ENCODE peak calls at places on chromosomes 11 and 22, in nine cellular contexts. X is sigmoid colon; J is heart left ventricle; R is OCI-LY7; W is CD8-positive, alpha-beta memory T cell; F is astrocyte; C is cardiac muscle cell; Q is body of pancreas; Z is fibroblast of lung. E is an unnamed sample.

GRCh38 chr22:22527312-22527711 is 7.2 kb upstream of the ZNF280A start:
- DNase-seq in W (no peak), J (no peak), Z (no peak), R (no peak), X (no peak), Q (no peak), F (no peak), C (no peak), E (no peak)

GRCh38 chr22:44278234-44279058 is 34.3 kb downstream of the SHISAL1 start:
- DNase-seq in X (no peak), F (no peak), W (no peak), R (no peak), J (no peak), Q (no peak), Z (no peak), C (no peak), E (no peak)

GRCh38 chr11:112961751-112962747 is 829 bp downstream of the NCAM1 start:
- DNase-seq in W (peak; percentile 7), X (no peak), F (no peak), R (no peak), C (peak; percentile 8), Z (peak; percentile 7), J (peak; percentile 48), Q (no peak), E (peak; percentile 45)

GRCh38 chr11:69594481-69594880 is 46.5 kb upstream of the CCND1 start:
- DNase-seq in W (no peak), J (no peak), X (no peak), Q (no peak), Z (no peak), F (no peak), R (no peak), C (no peak), E (no peak)

GRCh38 chr11:127454856-127455255 is 454.3 kb upstream of the KIRREL3 start:
- DNase-seq in X (no peak), Q (no peak), W (no peak), F (no peak), R (no peak), Z (no peak), J (no peak), C (no peak), E (no peak)

GRCh38 chr11:132561937-132562336 is 970.4 kb downstream of the OPCML start:
- DNase-seq in X (no peak), Q (no peak), C (no peak), W (no peak), J (no peak), F (no peak), Z (no peak), R (no peak), E (no peak)

GRCh38 chr11:119222308-119222707 is 16.2 kb downstream of the CBL start:
- DNase-seq in X (no peak), W (no peak), J (no peak), Z (peak; percentile 86), C (peak; percentile 58), Q (no peak), F (peak; percentile 44), R (no peak), E (peak; percentile 27)

GRCh38 chr11:20157768-20158167 is 2.5 kb downstream of the DBX1 start:
- DNase-seq in C (no peak), Q (no peak), X (no peak), W (no peak), F (no peak), J (no peak), Z (no peak), R (no peak), E (no peak)

GRCh38 chr11:123426766-123427165 is 3.3 kb upstream of the GRAMD1B start:
- DNase-seq in C (no peak), Q (no peak), R (no peak), J (no peak), Z (no peak), F (no peak), W (no peak), X (no peak), E (peak; percentile 39)

DNA sequence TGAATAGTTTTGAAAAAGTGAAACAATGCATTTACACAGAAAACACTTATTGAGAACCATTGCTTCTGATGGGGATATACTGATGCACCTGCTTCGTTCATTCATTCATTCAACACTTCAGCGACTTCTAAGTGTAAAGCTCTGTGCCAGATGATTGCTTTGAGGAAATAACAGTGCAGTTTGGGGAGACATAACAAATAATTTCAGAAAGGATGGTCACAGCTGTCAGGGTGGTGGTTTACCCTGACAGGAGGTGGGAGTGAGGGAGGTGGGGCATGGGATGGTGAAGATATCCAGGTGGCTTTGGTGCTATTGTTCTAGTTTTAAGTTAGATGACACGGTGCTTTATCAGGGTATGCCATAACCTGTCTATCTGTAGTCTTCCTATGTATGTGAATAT is 344.1 kb downstream of the LARGE1 start:
- DNase-seq in Z (no peak), C (no peak), W (no peak), F (no peak), J (no peak), R (peak; percentile 75), X (no peak), Q (no peak), E (no peak)
- H3K4me3 ChIP-seq in Z (no peak overlapping the region), C (no peak overlapping the region), W (no peak overlapping the region), F (no peak overlapping the region), J (no peak overlapping the region), R (no peak overlapping the region), X (no peak overlapping the region), Q (no peak overlapping the region), E (no peak overlapping the region)

GRCh38 chr11:5892908-5893307 is at the start of gene OR52E5:
- DNase-seq in Z (no peak), W (no peak), J (no peak), X (no peak), F (no peak), Q (no peak), C (no peak), R (no peak), E (no peak)
- H3K36me3 ChIP-seq in Z (no peaks in the 10 kb centered on the region), W (no peaks in the 10 kb centered on the region), J (no peaks in the 10 kb centered on the region), X (no peaks in the 10 kb centered on the region), F (no peaks in the 10 kb centered on the region), Q (no peaks in the 10 kb centered on the region), C (no peaks in the 10 kb centered on the region), R (no peaks in the 10 kb centered on the region), E (no peaks in the 10 kb centered on the region)

GRCh38 chr11:102316505-102316904 is 779 bp upstream of the BIRC3 start:
- DNase-seq in F (no peak), Z (no peak), C (no peak), R (peak; percentile 50), X (no peak), J (no peak), W (no peak), Q (no peak), E (no peak)

GRCh38 chr11:102319544-102319943 is 2.3 kb downstream of the BIRC3 start:
- DNase-seq in J (no peak), R (peak; percentile 35), X (no peak), C (no peak), Q (no peak), F (no peak), Z (no peak), W (no peak), E (no peak)

GRCh38 chr11:102317099-102317767 is at the start of gene BIRC3:
- DNase-seq in X (peak; percentile 92), Z (peak; percentile 88), J (peak; percentile 78), C (peak; percentile 87), R (peak; percentile 98), F (peak; percentile 95), Q (peak; percentile 84), W (peak; percentile 97), E (peak; percentile 80)

GRCh38 chr11:102318469-102318868 is 1.2 kb downstream of the BIRC3 start:
- DNase-seq in Q (no peak), X (no peak), F (no peak), R (peak; percentile 74), W (peak; percentile 58), J (no peak), C (no peak), Z (no peak), E (no peak)

GRCh38 chr11:102317768-102318103 is 452 bp downstream of the BIRC3 start:
- DNase-seq in X (no peak), R (no peak), J (no peak), W (no peak), C (no peak), F (no peak), Z (no peak), Q (no peak), E (no peak)
- H3K4me1 ChIP-seq in X (peaks cover 23% of the 10 kb centered on the region), R (peaks cover 69% of the 10 kb centered on the region), J (peaks cover 20% of the 10 kb centered on the region), W (peaks cover 60% of the 10 kb centered on the region), C (no peaks in the 10 kb centered on the region), F (peaks cover 9% of the 10 kb centered on the region), Z (peaks cover 5% of the 10 kb centered on the region), Q (peaks cover 47% of the 10 kb centered on the region), E (no peaks in the 10 kb centered on the region)

DNA sequence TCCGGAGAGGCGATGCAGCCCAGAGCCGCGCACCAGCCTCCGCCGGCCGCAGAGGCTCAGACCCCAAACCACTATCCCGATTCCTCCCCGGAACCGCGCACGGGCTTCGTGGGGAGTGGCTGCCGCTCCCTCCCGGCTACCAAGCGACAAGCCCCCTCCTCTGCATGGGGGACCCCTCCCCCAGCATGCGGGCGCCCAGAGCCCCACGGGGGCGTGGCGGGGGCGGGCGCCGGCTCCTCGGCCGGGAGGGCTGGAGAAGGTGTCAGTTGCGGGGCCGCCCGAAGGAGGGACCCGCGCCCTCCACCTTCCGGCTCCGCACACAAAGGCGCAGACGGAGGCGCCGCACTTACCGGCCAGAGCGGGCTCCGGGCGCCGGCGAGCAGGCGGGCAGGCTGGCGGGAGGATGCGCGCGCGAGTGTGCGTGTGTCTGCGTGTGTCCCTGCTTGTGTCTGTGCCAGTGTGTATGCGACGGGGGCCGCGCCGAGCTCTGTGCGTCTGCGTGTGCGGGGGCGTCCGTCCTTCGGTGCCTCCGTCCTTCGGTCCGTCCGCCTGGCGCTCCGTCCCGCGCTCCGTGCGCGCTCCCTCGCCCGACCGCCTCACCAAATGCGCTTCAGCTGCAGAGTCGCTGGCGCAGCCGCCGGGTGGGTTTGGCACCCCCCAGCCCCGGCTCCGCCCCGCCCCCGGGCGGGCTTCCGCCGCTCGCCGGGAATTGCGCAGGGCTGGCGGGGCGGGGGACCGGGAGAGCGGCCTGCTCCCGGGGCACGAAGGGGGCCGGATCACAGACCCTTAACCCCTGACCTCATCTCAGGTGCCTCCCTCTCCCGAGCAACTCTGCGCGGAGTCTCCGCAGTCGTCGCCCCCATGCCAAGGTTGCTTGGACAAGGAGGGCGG is at the start of gene PTPN5:
- DNase-seq in W (no peak), Q (no peak), X (no peak), F (peak; percentile 4), J (peak; percentile 23), R (no peak), Z (no peak), C (peak; percentile 13), E (no peak)
- H3K4me3 ChIP-seq in W (no peak within 1 kb of the TSS), Q (peak within 1 kb of the TSS; percentile 5), X (peak within 1 kb of the TSS; percentile 11), F (no peak within 1 kb of the TSS), J (peak within 1 kb of the TSS; percentile 41), R (no peak within 1 kb of the TSS), Z (peak within 1 kb of the TSS; percentile 4), C (peak within 1 kb of the TSS; percentile 54), E (no peak within 1 kb of the TSS)

DNA sequence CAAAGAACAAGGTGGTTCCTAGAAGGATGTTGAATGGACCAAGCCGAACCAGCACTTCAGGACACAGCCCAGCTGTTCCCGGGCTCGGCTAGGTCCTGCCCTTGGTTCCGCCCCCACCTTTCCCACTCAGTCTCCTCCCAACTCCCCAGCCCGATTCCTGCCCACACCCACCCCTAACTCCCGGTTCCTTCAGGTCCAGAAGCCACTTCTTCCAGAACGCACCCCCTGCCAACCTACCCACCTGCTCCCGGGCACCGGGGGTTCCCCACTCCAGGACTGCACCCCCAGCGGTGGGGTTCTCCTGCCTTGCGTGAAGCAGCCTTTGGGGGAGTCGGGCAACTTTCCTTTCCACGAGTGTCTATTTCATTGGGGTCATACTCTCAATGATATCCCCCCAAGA is 30.7 kb downstream of the CERK start:
- DNase-seq in C (no peak), R (no peak), F (no peak), Q (no peak), Z (no peak), J (no peak), X (no peak), W (no peak), E (no peak)
- H3K36me3 ChIP-seq in C (peaks cover 42% of the 10 kb centered on the region), R (peaks cover 67% of the 10 kb centered on the region), F (peaks cover 37% of the 10 kb centered on the region), Q (no peaks in the 10 kb centered on the region), Z (peaks cover 16% of the 10 kb centered on the region), J (peaks cover 96% of the 10 kb centered on the region), X (peaks cover 28% of the 10 kb centered on the region), W (peaks cover 67% of the 10 kb centered on the region), E (peaks cover 73% of the 10 kb centered on the region)

E was measured in SJCRH30.